ENCODE peak calls at places on chromosome 1, in nine cellular contexts. One of them, this sample, is unnamed.

GRCh38 chr1:170351368-170351946 is 180.5 kb upstream of the GORAB start:
- DNase-seq in neural progenitor cell: no peak
- DNase-seq in OCI-LY7: no peak
- DNase-seq in hepatocyte: no peak
- DNase-seq in HCT116: no peak
- DNase-seq in MM.1S: no peak
- DNase-seq in PC-3: no peak
- DNase-seq in GM23338: no peak
- DNase-seq in SK-N-SH: no peak
- DNase-seq in this sample: no peak

GRCh38 chr1:154527192-154527591 is 25.0 kb upstream of the SHE start:
- DNase-seq in PC-3: no peak
- DNase-seq in SK-N-SH: no peak
- DNase-seq in hepatocyte: no peak
- DNase-seq in MM.1S: no peak
- DNase-seq in OCI-LY7: no peak
- DNase-seq in neural progenitor cell: no peak
- DNase-seq in GM23338: no peak
- DNase-seq in HCT116: no peak
- DNase-seq in this sample: no peak

GRCh38 chr1:241846375-241846774 is 1.6 kb upstream of the EXO1 start:
- DNase-seq in hepatocyte: no peak
- DNase-seq in GM23338: no peak
- DNase-seq in OCI-LY7: no peak
- DNase-seq in MM.1S: no peak
- DNase-seq in PC-3: no peak
- DNase-seq in neural progenitor cell: no peak
- DNase-seq in SK-N-SH: no peak
- DNase-seq in HCT116: no peak
- DNase-seq in this sample: no peak

GRCh38 chr1:147473735-147474049 is 67.6 kb upstream of the BCL9 start:
- DNase-seq in GM23338: no peak
- DNase-seq in OCI-LY7: no peak
- DNase-seq in hepatocyte: no peak
- DNase-seq in SK-N-SH: no peak
- DNase-seq in PC-3: no peak
- DNase-seq in MM.1S: no peak
- DNase-seq in neural progenitor cell: no peak
- DNase-seq in HCT116: no peak
- DNase-seq in this sample: no peak

GRCh38 chr1:115782571-115783281 is 14.2 kb upstream of the CASQ2 start:
- DNase-seq in GM23338: peak
- DNase-seq in neural progenitor cell: peak
- DNase-seq in OCI-LY7: no peak
- DNase-seq in MM.1S: peak
- DNase-seq in PC-3: peak
- DNase-seq in SK-N-SH: no peak
- DNase-seq in hepatocyte: peak
- DNase-seq in HCT116: peak
- DNase-seq in this sample: peak

GRCh38 chr1:195851016-195851591 is 757.1 kb downstream of the KCNT2 start:
- DNase-seq in MM.1S: no peak
- DNase-seq in hepatocyte: no peak
- DNase-seq in GM23338: peak
- DNase-seq in OCI-LY7: no peak
- DNase-seq in neural progenitor cell: no peak
- DNase-seq in SK-N-SH: no peak
- DNase-seq in HCT116: no peak
- DNase-seq in PC-3: peak
- DNase-seq in this sample: no peak

GRCh38 chr1:182173791-182174190 is 112.3 kb upstream of the ZNF648 start:
- DNase-seq in hepatocyte: no peak
- DNase-seq in PC-3: no peak
- DNase-seq in SK-N-SH: no peak
- DNase-seq in GM23338: no peak
- DNase-seq in neural progenitor cell: no peak
- DNase-seq in OCI-LY7: no peak
- DNase-seq in MM.1S: no peak
- DNase-seq in HCT116: no peak
- DNase-seq in this sample: no peak

GRCh38 chr1:28258628-28259251 is 578 bp upstream of the SESN2 start:
- DNase-seq in hepatocyte: no peak
- DNase-seq in neural progenitor cell: no peak
- DNase-seq in SK-N-SH: no peak
- DNase-seq in OCI-LY7: no peak
- DNase-seq in GM23338: no peak
- DNase-seq in MM.1S: no peak
- DNase-seq in HCT116: no peak
- DNase-seq in PC-3: no peak
- DNase-seq in this sample: peak

GRCh38 chr1:41656088-41656487 is 171.6 kb upstream of the EDN2 start:
- DNase-seq in PC-3: no peak
- DNase-seq in OCI-LY7: no peak
- DNase-seq in GM23338: no peak
- DNase-seq in HCT116: no peak
- DNase-seq in neural progenitor cell: no peak
- DNase-seq in hepatocyte: no peak
- DNase-seq in SK-N-SH: no peak
- DNase-seq in MM.1S: no peak
- DNase-seq in this sample: no peak

GRCh38 chr1:234866007-234866866 is 256.3 kb upstream of the IRF2BP2 start:
- DNase-seq in GM23338: no peak
- DNase-seq in OCI-LY7: no peak
- DNase-seq in MM.1S: no peak
- DNase-seq in SK-N-SH: no peak
- DNase-seq in neural progenitor cell: no peak
- DNase-seq in PC-3: peak
- DNase-seq in HCT116: peak
- DNase-seq in hepatocyte: peak
- DNase-seq in this sample: peak

GRCh38 chr1:112704908-112705627 is 1.9 kb downstream of the RHOC start:
- DNase-seq in OCI-LY7: peak
- DNase-seq in HCT116: peak
- DNase-seq in neural progenitor cell: peak
- DNase-seq in SK-N-SH: peak
- DNase-seq in hepatocyte: peak
- DNase-seq in GM23338: peak
- DNase-seq in PC-3: peak
- DNase-seq in MM.1S: peak
- DNase-seq in this sample: peak

DNA sequence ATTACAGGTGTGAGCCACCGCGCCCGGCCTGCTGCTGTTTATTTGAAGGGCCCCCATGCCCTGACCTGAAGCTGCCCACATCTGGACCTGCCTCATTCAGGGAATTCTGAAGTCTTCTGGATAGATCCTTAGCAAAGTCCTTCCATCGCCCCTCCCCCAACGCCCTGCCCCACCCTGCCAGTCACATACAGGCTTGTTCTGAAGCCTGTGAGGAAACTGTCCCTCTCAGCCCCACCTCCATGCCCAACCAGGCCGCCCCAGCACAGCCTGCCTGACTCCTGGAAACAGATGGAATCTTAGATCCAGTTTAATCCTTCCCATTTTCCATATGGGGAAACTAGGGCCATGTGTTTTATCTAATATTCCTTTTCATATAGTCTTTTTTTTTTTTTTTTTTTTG is 44.5 kb upstream of the GPR37L1 start:
- DNase-seq in SK-N-SH: no peak
- DNase-seq in PC-3: no peak
- DNase-seq in MM.1S: no peak
- DNase-seq in neural progenitor cell: no peak
- DNase-seq in HCT116: no peak
- DNase-seq in hepatocyte: no peak
- DNase-seq in GM23338: no peak
- DNase-seq in OCI-LY7: no peak
- DNase-seq in this sample: no peak
- TF ChIP-seq EZH2phosphoT487 in SK-N-SH: no peak
- TF ChIP-seq EZH2phosphoT487 in PC-3: no peak
- TF ChIP-seq EZH2phosphoT487 in MM.1S: no peak
- TF ChIP-seq EZH2phosphoT487 in neural progenitor cell: no peak
- TF ChIP-seq EZH2phosphoT487 in HCT116: no peak
- TF ChIP-seq EZH2phosphoT487 in hepatocyte: no peak
- TF ChIP-seq EZH2phosphoT487 in GM23338: no peak
- TF ChIP-seq EZH2phosphoT487 in OCI-LY7: no peak
- TF ChIP-seq EZH2phosphoT487 in this sample: no peak

DNA sequence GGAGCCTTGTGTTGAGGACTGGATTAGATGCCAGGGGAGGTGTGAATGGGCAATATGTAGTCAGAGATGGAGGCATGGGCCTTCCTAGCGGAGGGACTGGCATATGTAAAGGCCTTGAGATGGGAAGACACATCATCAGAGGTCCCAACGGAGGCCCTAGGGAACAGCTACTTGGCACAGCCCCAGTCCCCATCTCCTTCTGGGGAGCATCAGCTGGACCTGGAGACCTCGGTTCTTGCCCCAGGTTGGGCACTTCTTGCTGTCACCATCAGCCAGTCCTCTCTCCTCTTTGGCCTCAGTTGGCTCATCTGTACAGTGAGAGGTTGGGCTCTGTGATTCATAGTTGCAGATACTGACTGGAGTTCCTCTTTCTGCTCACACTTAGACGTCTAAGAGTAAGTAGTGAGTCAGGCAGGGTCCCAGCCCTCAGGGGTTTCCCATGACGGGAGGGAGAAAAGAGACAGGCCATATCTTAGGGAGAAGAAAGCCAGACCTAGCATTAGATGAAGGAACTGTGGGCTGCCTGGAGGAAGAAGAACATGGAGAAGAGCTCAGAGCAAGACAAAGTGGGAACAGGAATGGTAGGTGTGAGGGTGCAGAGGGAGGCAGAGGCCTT is 3.4 kb upstream of the MARCKSL1 start:
- DNase-seq in OCI-LY7: no peak
- DNase-seq in GM23338: no peak
- DNase-seq in HCT116: no peak
- DNase-seq in hepatocyte: no peak
- DNase-seq in MM.1S: no peak
- DNase-seq in PC-3: peak
- DNase-seq in neural progenitor cell: no peak
- DNase-seq in SK-N-SH: no peak
- DNase-seq in this sample: peak
- TF ChIP-seq EZH2phosphoT487 in OCI-LY7: no peak
- TF ChIP-seq EZH2phosphoT487 in GM23338: no peak
- TF ChIP-seq EZH2phosphoT487 in HCT116: no peak
- TF ChIP-seq EZH2phosphoT487 in hepatocyte: no peak
- TF ChIP-seq EZH2phosphoT487 in MM.1S: no peak
- TF ChIP-seq EZH2phosphoT487 in PC-3: no peak
- TF ChIP-seq EZH2phosphoT487 in neural progenitor cell: no peak
- TF ChIP-seq EZH2phosphoT487 in SK-N-SH: no peak
- TF ChIP-seq EZH2phosphoT487 in this sample: no peak

GRCh38 chr1:31560394-31560793 is 15.9 kb upstream of the TINAGL1 start:
- DNase-seq in SK-N-SH: no peak
- DNase-seq in OCI-LY7: no peak
- DNase-seq in HCT116: no peak
- DNase-seq in MM.1S: no peak
- DNase-seq in neural progenitor cell: no peak
- DNase-seq in PC-3: no peak
- DNase-seq in hepatocyte: no peak
- DNase-seq in GM23338: no peak
- DNase-seq in this sample: no peak

GRCh38 chr1:31559715-31560114 is 16.6 kb upstream of the TINAGL1 start:
- DNase-seq in GM23338: no peak
- DNase-seq in MM.1S: no peak
- DNase-seq in PC-3: no peak
- DNase-seq in SK-N-SH: no peak
- DNase-seq in neural progenitor cell: no peak
- DNase-seq in hepatocyte: no peak
- DNase-seq in HCT116: no peak
- DNase-seq in OCI-LY7: no peak
- DNase-seq in this sample: no peak

GRCh38 chr1:31564606-31564989 is 11.7 kb upstream of the TINAGL1 start:
- DNase-seq in PC-3: no peak
- DNase-seq in MM.1S: no peak
- DNase-seq in hepatocyte: no peak
- DNase-seq in neural progenitor cell: no peak
- DNase-seq in HCT116: no peak
- DNase-seq in OCI-LY7: no peak
- DNase-seq in SK-N-SH: no peak
- DNase-seq in GM23338: no peak
- DNase-seq in this sample: peak

GRCh38 chr1:31567956-31568570 is 8.3 kb upstream of the TINAGL1 start:
- DNase-seq in OCI-LY7: no peak
- DNase-seq in hepatocyte: no peak
- DNase-seq in MM.1S: no peak
- DNase-seq in neural progenitor cell: no peak
- DNase-seq in HCT116: no peak
- DNase-seq in PC-3: no peak
- DNase-seq in SK-N-SH: no peak
- DNase-seq in GM23338: no peak
- DNase-seq in this sample: peak

DNA sequence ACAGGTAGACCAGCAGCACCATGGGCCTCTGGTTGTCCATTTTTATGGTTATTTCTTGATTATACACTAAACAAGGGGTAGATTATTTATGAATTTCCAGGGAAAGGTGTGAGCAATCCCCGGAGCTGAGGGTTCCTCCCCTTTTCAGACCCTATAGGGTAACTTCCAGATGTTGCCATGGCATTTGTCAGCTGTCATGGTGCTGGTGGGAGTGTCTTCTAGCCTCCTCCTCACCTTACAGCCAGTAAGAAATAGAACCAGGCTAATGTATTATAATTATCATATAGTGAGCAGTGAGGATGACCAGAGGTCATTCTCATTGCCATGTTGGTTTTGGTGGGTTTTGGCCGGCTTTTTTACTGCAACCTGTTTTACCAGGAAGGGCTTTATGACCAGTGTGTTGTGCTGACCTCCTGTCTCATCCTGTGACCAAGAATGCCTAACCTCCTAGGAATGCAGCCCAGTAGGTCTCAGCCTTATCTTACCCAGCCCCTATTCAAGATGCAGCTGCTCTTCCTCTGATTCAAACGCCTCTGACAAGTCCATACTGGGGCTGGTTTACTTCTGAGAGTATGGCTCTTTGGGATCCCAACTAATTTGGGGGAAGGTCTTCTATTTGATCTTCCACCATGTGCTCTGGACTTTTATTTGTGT is 13.5 kb upstream of the TINAGL1 start:
- DNase-seq in MM.1S: no peak
- DNase-seq in PC-3: peak
- DNase-seq in SK-N-SH: no peak
- DNase-seq in OCI-LY7: no peak
- DNase-seq in neural progenitor cell: no peak
- DNase-seq in HCT116: peak
- DNase-seq in GM23338: peak
- DNase-seq in hepatocyte: no peak
- DNase-seq in this sample: peak
- TF ChIP-seq EZH2phosphoT487 in MM.1S: no peak
- TF ChIP-seq EZH2phosphoT487 in PC-3: no peak
- TF ChIP-seq EZH2phosphoT487 in SK-N-SH: no peak
- TF ChIP-seq EZH2phosphoT487 in OCI-LY7: no peak
- TF ChIP-seq EZH2phosphoT487 in neural progenitor cell: no peak
- TF ChIP-seq EZH2phosphoT487 in HCT116: no peak
- TF ChIP-seq EZH2phosphoT487 in GM23338: no peak
- TF ChIP-seq EZH2phosphoT487 in hepatocyte: no peak
- TF ChIP-seq EZH2phosphoT487 in this sample: no peak

GRCh38 chr1:203754455-203754864 is 10.5 kb upstream of the LAX1 start:
- DNase-seq in OCI-LY7: peak
- DNase-seq in HCT116: no peak
- DNase-seq in MM.1S: peak
- DNase-seq in hepatocyte: no peak
- DNase-seq in SK-N-SH: no peak
- DNase-seq in neural progenitor cell: no peak
- DNase-seq in PC-3: no peak
- DNase-seq in GM23338: peak
- DNase-seq in this sample: no peak
- TF ChIP-seq EZH2phosphoT487 in OCI-LY7: no peak
- TF ChIP-seq EZH2phosphoT487 in HCT116: no peak
- TF ChIP-seq EZH2phosphoT487 in MM.1S: no peak
- TF ChIP-seq EZH2phosphoT487 in hepatocyte: no peak
- TF ChIP-seq EZH2phosphoT487 in SK-N-SH: no peak
- TF ChIP-seq EZH2phosphoT487 in neural progenitor cell: no peak
- TF ChIP-seq EZH2phosphoT487 in PC-3: no peak
- TF ChIP-seq EZH2phosphoT487 in GM23338: no peak
- TF ChIP-seq EZH2phosphoT487 in this sample: no peak

GRCh38 chr1:75615664-75616435 is 4.9 kb upstream of the SLC44A5 start:
- DNase-seq in neural progenitor cell: peak
- DNase-seq in SK-N-SH: peak
- DNase-seq in HCT116: no peak
- DNase-seq in hepatocyte: peak
- DNase-seq in GM23338: peak
- DNase-seq in MM.1S: peak
- DNase-seq in PC-3: peak
- DNase-seq in OCI-LY7: no peak
- DNase-seq in this sample: peak
- TF ChIP-seq EZH2phosphoT487 in neural progenitor cell: no peak
- TF ChIP-seq EZH2phosphoT487 in SK-N-SH: no peak
- TF ChIP-seq EZH2phosphoT487 in HCT116: no peak
- TF ChIP-seq EZH2phosphoT487 in hepatocyte: no peak
- TF ChIP-seq EZH2phosphoT487 in GM23338: no peak
- TF ChIP-seq EZH2phosphoT487 in MM.1S: no peak
- TF ChIP-seq EZH2phosphoT487 in PC-3: no peak
- TF ChIP-seq EZH2phosphoT487 in OCI-LY7: no peak
- TF ChIP-seq EZH2phosphoT487 in this sample: no peak

This sample was measured in GM23248.